ENCODE peak calls at places on chromosome 1, in seven cellular contexts. One of them, this sample, is unnamed. For H3K4me1, the result is how much of the 10 kb centered on the place peaks cover.

GRCh38 chr1:6614019-6614952 is 755 bp downstream of the PHF13 start:
- DNase-seq in PC-3: peak
- DNase-seq in aorta: peak
- DNase-seq in psoas muscle: peak
- DNase-seq in GM23248: peak
- DNase-seq in uterus: peak
- DNase-seq in stomach: peak
- DNase-seq in this sample: peak

GRCh38 chr1:165879946-165880345 is 52.5 kb downstream of the UCK2 start:
- DNase-seq in aorta: no peak
- DNase-seq in GM23248: no peak
- DNase-seq in uterus: no peak
- DNase-seq in PC-3: no peak
- DNase-seq in stomach: no peak
- DNase-seq in psoas muscle: no peak
- DNase-seq in this sample: no peak

GRCh38 chr1:108190001-108190634 is 10.0 kb downstream of the SLC25A24 start:
- DNase-seq in PC-3: no peak
- DNase-seq in GM23248: no peak
- DNase-seq in stomach: no peak
- DNase-seq in aorta: no peak
- DNase-seq in psoas muscle: no peak
- DNase-seq in uterus: no peak
- DNase-seq in this sample: no peak

GRCh38 chr1:229617351-229618100 is 8.4 kb downstream of the TAF5L start:
- DNase-seq in PC-3: no peak
- DNase-seq in GM23248: no peak
- DNase-seq in uterus: no peak
- DNase-seq in stomach: no peak
- DNase-seq in psoas muscle: no peak
- DNase-seq in aorta: no peak
- DNase-seq in this sample: no peak

GRCh38 chr1:193730017-193730416 is 543.6 kb upstream of the B3GALT2 start:
- DNase-seq in uterus: no peak
- DNase-seq in aorta: no peak
- DNase-seq in PC-3: no peak
- DNase-seq in stomach: no peak
- DNase-seq in psoas muscle: no peak
- DNase-seq in GM23248: peak
- DNase-seq in this sample: no peak

GRCh38 chr1:202568466-202569196 is 141.6 kb downstream of the SYT2 start:
- DNase-seq in stomach: no peak
- DNase-seq in psoas muscle: no peak
- DNase-seq in GM23248: peak
- DNase-seq in aorta: no peak
- DNase-seq in uterus: no peak
- DNase-seq in PC-3: no peak
- DNase-seq in this sample: no peak

GRCh38 chr1:233607252-233608119 is 6.4 kb upstream of the KCNK1 start:
- DNase-seq in stomach: peak
- DNase-seq in PC-3: peak
- DNase-seq in aorta: no peak
- DNase-seq in psoas muscle: no peak
- DNase-seq in GM23248: peak
- DNase-seq in uterus: no peak
- DNase-seq in this sample: no peak

GRCh38 chr1:84689514-84690396 is 506 bp downstream of the SSX2IP start:
- DNase-seq in uterus: peak
- DNase-seq in psoas muscle: peak
- DNase-seq in stomach: peak
- DNase-seq in PC-3: peak
- DNase-seq in aorta: peak
- DNase-seq in GM23248: peak
- DNase-seq in this sample: peak

GRCh38 chr1:164688791-164689190 is 129.8 kb downstream of the PBX1 start:
- DNase-seq in psoas muscle: no peak
- DNase-seq in PC-3: no peak
- DNase-seq in aorta: no peak
- DNase-seq in stomach: no peak
- DNase-seq in uterus: no peak
- DNase-seq in GM23248: no peak
- DNase-seq in this sample: no peak

GRCh38 chr1:109791495-109792040 is 27.8 kb upstream of the EPS8L3 start:
- DNase-seq in psoas muscle: peak
- DNase-seq in stomach: peak
- DNase-seq in aorta: peak
- DNase-seq in uterus: peak
- DNase-seq in GM23248: no peak
- DNase-seq in PC-3: no peak
- DNase-seq in this sample: no peak

GRCh38 chr1:209257021-209257420 is 326.5 kb upstream of the CAMK1G start:
- DNase-seq in psoas muscle: no peak
- DNase-seq in GM23248: no peak
- DNase-seq in stomach: no peak
- DNase-seq in PC-3: no peak
- DNase-seq in aorta: no peak
- DNase-seq in uterus: no peak
- DNase-seq in this sample: no peak

DNA sequence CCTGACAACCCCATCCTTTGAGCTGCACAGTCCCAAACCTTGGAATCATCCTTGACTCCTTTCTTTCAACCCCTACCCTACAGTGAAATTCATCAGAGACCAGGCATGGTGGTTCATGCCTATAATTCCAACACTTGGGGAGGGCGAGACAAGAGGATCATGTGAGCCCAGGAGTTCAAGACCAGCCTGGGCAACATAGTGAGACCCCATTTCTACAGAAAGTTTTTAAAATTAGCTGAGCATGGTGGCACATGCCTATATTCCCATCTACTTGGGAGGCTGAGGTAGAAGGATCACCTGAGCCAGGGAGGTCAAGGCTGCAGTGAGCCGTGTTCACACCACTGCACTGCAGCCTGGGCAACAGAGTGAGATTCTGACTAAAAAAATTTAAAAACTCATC is 34.5 kb downstream of the RERE start:
- DNase-seq in aorta: no peak
- DNase-seq in stomach: no peak
- DNase-seq in uterus: no peak
- DNase-seq in PC-3: no peak
- DNase-seq in psoas muscle: no peak
- DNase-seq in GM23248: no peak
- DNase-seq in this sample: no peak
- H3K4me1 ChIP-seq in aorta: under half
- H3K4me1 ChIP-seq in stomach: under half
- H3K4me1 ChIP-seq in uterus: under half
- H3K4me1 ChIP-seq in PC-3: under half
- H3K4me1 ChIP-seq in psoas muscle: under half
- H3K4me1 ChIP-seq in GM23248: under half
- H3K4me1 ChIP-seq in this sample: under half

GRCh38 chr1:93668121-93668520 is 13.5 kb downstream of the BCAR3 start:
- DNase-seq in psoas muscle: no peak
- DNase-seq in PC-3: no peak
- DNase-seq in GM23248: no peak
- DNase-seq in uterus: no peak
- DNase-seq in aorta: no peak
- DNase-seq in stomach: no peak
- DNase-seq in this sample: no peak
- H3K4me1 ChIP-seq in psoas muscle: under half
- H3K4me1 ChIP-seq in PC-3: half or more
- H3K4me1 ChIP-seq in GM23248: half or more
- H3K4me1 ChIP-seq in uterus: under half
- H3K4me1 ChIP-seq in aorta: under half
- H3K4me1 ChIP-seq in stomach: half or more
- H3K4me1 ChIP-seq in this sample: under half

DNA sequence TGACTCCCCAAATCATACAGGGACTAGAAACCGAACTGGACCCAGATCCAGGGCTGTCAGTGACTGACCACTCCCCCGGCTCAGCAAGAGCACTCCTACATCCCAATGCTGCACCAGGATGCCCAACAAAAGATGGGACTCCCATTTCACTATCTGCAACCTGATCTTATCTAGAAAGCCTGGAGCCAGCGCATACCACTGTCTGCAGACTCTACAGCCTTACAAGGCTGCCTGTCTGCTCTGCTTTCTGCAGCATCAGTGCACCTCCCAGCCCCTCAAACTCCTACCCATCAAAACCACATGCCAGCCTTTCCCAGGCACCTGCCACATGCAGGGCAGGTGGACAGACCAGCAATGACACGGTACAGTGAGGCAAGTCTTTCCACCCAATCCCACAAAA is 52.2 kb downstream of the SSBP3 start:
- DNase-seq in psoas muscle: no peak
- DNase-seq in stomach: no peak
- DNase-seq in aorta: peak
- DNase-seq in uterus: no peak
- DNase-seq in PC-3: no peak
- DNase-seq in GM23248: no peak
- DNase-seq in this sample: no peak
- H3K4me1 ChIP-seq in psoas muscle: half or more
- H3K4me1 ChIP-seq in stomach: half or more
- H3K4me1 ChIP-seq in aorta: under half
- H3K4me1 ChIP-seq in uterus: under half
- H3K4me1 ChIP-seq in PC-3: under half
- H3K4me1 ChIP-seq in GM23248: under half
- H3K4me1 ChIP-seq in this sample: under half

DNA sequence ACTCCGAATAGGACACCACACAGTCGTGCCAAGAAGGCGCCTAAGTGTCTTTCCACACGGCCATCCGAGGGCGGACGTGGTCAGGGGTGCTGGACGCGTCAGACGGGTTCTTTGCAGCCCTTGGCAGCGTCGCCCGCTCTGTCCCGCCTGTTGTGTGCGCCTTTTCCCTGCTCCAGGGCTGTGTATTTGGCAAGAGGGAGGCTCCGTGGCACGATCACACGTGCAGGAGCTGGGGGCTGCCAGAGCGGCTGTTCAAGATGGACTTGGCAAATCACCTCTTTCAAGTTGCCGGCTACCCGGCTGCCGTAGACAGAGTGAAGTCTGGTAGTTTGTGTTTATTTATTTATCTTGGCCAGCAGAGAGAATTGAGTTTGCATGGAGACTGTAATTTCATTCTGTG is 31.9 kb downstream of the PRKCZ start:
- DNase-seq in PC-3: no peak
- DNase-seq in stomach: no peak
- DNase-seq in uterus: no peak
- DNase-seq in psoas muscle: no peak
- DNase-seq in GM23248: no peak
- DNase-seq in aorta: no peak
- DNase-seq in this sample: no peak
- H3K4me1 ChIP-seq in PC-3: under half
- H3K4me1 ChIP-seq in stomach: under half
- H3K4me1 ChIP-seq in uterus: under half
- H3K4me1 ChIP-seq in psoas muscle: under half
- H3K4me1 ChIP-seq in GM23248: under half
- H3K4me1 ChIP-seq in aorta: under half
- H3K4me1 ChIP-seq in this sample: under half

GRCh38 chr1:213956295-213956770 is 31.4 kb upstream of the PROX1 start:
- DNase-seq in PC-3: no peak
- DNase-seq in stomach: no peak
- DNase-seq in psoas muscle: no peak
- DNase-seq in uterus: no peak
- DNase-seq in GM23248: no peak
- DNase-seq in aorta: no peak
- DNase-seq in this sample: no peak
- H3K4me1 ChIP-seq in PC-3: under half
- H3K4me1 ChIP-seq in stomach: under half
- H3K4me1 ChIP-seq in psoas muscle: under half
- H3K4me1 ChIP-seq in uterus: under half
- H3K4me1 ChIP-seq in GM23248: under half
- H3K4me1 ChIP-seq in aorta: under half
- H3K4me1 ChIP-seq in this sample: under half

GRCh38 chr1:160540859-160541233 is 17.8 kb upstream of the SLAMF6 start:
- DNase-seq in PC-3: no peak
- DNase-seq in stomach: no peak
- DNase-seq in aorta: no peak
- DNase-seq in GM23248: no peak
- DNase-seq in psoas muscle: no peak
- DNase-seq in uterus: no peak
- DNase-seq in this sample: no peak
- H3K4me1 ChIP-seq in PC-3: under half
- H3K4me1 ChIP-seq in stomach: half or more
- H3K4me1 ChIP-seq in aorta: under half
- H3K4me1 ChIP-seq in GM23248: under half
- H3K4me1 ChIP-seq in psoas muscle: under half
- H3K4me1 ChIP-seq in uterus: under half
- H3K4me1 ChIP-seq in this sample: under half

DNA sequence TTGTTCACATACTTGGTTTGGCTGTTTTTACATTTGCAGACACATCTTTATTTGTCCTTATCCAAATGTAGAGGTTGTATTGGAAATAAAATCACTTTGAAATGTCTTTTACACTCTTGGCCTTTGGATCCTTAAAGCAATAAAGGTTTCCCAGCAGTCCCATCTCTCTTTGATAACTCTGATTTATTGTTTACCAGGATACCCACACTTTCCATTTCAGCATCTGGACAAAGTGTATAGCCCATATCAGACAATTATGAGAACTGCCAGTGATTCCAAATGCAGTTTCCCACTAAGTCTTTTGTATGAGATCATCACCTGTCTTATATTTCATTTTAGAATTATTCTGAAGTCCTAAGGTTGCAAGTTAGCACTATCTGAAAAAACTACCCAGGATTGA is 114.7 kb downstream of the NEK7 start:
- DNase-seq in PC-3: no peak
- DNase-seq in psoas muscle: no peak
- DNase-seq in GM23248: no peak
- DNase-seq in aorta: no peak
- DNase-seq in uterus: no peak
- DNase-seq in stomach: no peak
- DNase-seq in this sample: no peak
- H3K4me1 ChIP-seq in PC-3: under half
- H3K4me1 ChIP-seq in psoas muscle: under half
- H3K4me1 ChIP-seq in GM23248: half or more
- H3K4me1 ChIP-seq in aorta: under half
- H3K4me1 ChIP-seq in uterus: under half
- H3K4me1 ChIP-seq in stomach: under half
- H3K4me1 ChIP-seq in this sample: under half

GRCh38 chr1:246067432-246068021 is 439.6 kb downstream of the SMYD3 start:
- DNase-seq in PC-3: no peak
- DNase-seq in GM23248: peak
- DNase-seq in psoas muscle: no peak
- DNase-seq in aorta: no peak
- DNase-seq in stomach: no peak
- DNase-seq in uterus: no peak
- DNase-seq in this sample: no peak

GRCh38 chr1:246064891-246065290 is 442.2 kb downstream of the SMYD3 start:
- DNase-seq in aorta: no peak
- DNase-seq in PC-3: no peak
- DNase-seq in stomach: no peak
- DNase-seq in uterus: no peak
- DNase-seq in psoas muscle: no peak
- DNase-seq in GM23248: no peak
- DNase-seq in this sample: no peak

GRCh38 chr1:246066553-246066952 is 440.5 kb downstream of the SMYD3 start:
- DNase-seq in uterus: no peak
- DNase-seq in psoas muscle: no peak
- DNase-seq in GM23248: no peak
- DNase-seq in aorta: no peak
- DNase-seq in stomach: no peak
- DNase-seq in PC-3: no peak
- DNase-seq in this sample: no peak

GRCh38 chr1:246063013-246063616 is 444.0 kb downstream of the SMYD3 start:
- DNase-seq in aorta: no peak
- DNase-seq in stomach: no peak
- DNase-seq in PC-3: no peak
- DNase-seq in uterus: no peak
- DNase-seq in psoas muscle: no peak
- DNase-seq in GM23248: no peak
- DNase-seq in this sample: no peak

GRCh38 chr1:246065592-246065991 is 441.5 kb downstream of the SMYD3 start:
- DNase-seq in GM23248: no peak
- DNase-seq in stomach: no peak
- DNase-seq in psoas muscle: no peak
- DNase-seq in aorta: no peak
- DNase-seq in uterus: no peak
- DNase-seq in PC-3: no peak
- DNase-seq in this sample: no peak
- H3K4me1 ChIP-seq in GM23248: under half
- H3K4me1 ChIP-seq in stomach: under half
- H3K4me1 ChIP-seq in psoas muscle: under half
- H3K4me1 ChIP-seq in aorta: under half
- H3K4me1 ChIP-seq in uterus: under half
- H3K4me1 ChIP-seq in PC-3: under half
- H3K4me1 ChIP-seq in this sample: under half

This sample was measured in lung.